ENCODE peak calls at places on chromosomes 1 and 21, in five cellular contexts. W is NCI-H1092 treated with DMSO at 0.1 percent for 48 hours, B is epithelial cell of prostate, E is NCI-H2081, J is iPS DF 19.7. F is an unnamed sample.

GRCh38 chr21:34781508-34781907 is 112.7 kb downstream of the CLIC6 start:
- DNase-seq in J (no peak), B (no peak), W (no peak), E (no peak), F (no peak)

GRCh38 chr1:178241057-178241456 is 147.2 kb downstream of the RASAL2 start:
- DNase-seq in J (no peak), E (no peak), W (no peak), B (no peak), F (no peak)

GRCh38 chr1:212677136-212677535 is 22.5 kb downstream of the BATF3 start:
- DNase-seq in B (no peak), W (no peak), J (no peak), E (no peak), F (no peak)

GRCh38 chr1:223444411-223444810 is 51.2 kb downstream of the CCDC185 start:
- DNase-seq in W (no peak), E (no peak), B (no peak), J (no peak), F (no peak)

GRCh38 chr1:37455516-37455915 is 18.9 kb upstream of the ZC3H12A start:
- DNase-seq in E (no peak), J (no peak), B (no peak), W (no peak), F (no peak)

GRCh38 chr1:247111636-247112478 is 7.7 kb upstream of the ZNF669 start:
- DNase-seq in J (no peak), E (peak; percentile 35), W (peak; percentile 23), B (no peak), F (no peak)

GRCh38 chr1:150507912-150508864 is at the start of gene ECM1:
- DNase-seq in E (no peak), B (no peak), J (no peak), W (no peak), F (no peak)

GRCh38 chr21:16302851-16303282 is 573.1 kb downstream of the USP25 start:
- DNase-seq in E (no peak), B (no peak), W (no peak), J (no peak), F (peak; percentile 46)

GRCh38 chr1:199742547-199742946 is 285.0 kb upstream of the NR5A2 start:
- DNase-seq in J (no peak), B (peak; percentile 86), W (no peak), E (no peak), F (peak; percentile 71)

GRCh38 chr21:38774152-38774551 is 31.6 kb upstream of the ETS2 start:
- DNase-seq in B (no peak), J (no peak), E (no peak), W (no peak), F (no peak)

GRCh38 chr1:30524840-30525617 is 198.4 kb downstream of the MATN1 start:
- DNase-seq in W (no peak), B (no peak), E (no peak), J (no peak), F (no peak)

GRCh38 chr1:2372551-2373490 is 18.5 kb downstream of the MORN1 start:
- DNase-seq in J (no peak), B (no peak), E (no peak), W (no peak), F (no peak)

GRCh38 chr1:20430355-20431290 is 55.4 kb downstream of the CAMK2N1 start:
- DNase-seq in E (no peak), J (no peak), W (peak; percentile 62), B (no peak), F (no peak)

GRCh38 chr21:42313501-42313969 is 1.7 kb downstream of the TFF3 start:
- DNase-seq in J (no peak), W (peak; percentile 68), B (no peak), E (peak; percentile 89), F (no peak)

GRCh38 chr21:32411366-32412161 is 942 bp upstream of the EVA1C start:
- DNase-seq in B (no peak), W (no peak), E (peak; percentile 72), J (no peak), F (no peak)

GRCh38 chr1:108747128-108747827 is 804 bp downstream of the STXBP3 start:
- DNase-seq in J (peak; percentile 5), E (peak; percentile 24), B (peak; percentile 60), W (peak; percentile 62), F (peak; percentile 46)

GRCh38 chr1:39666772-39667171 is 5.1 kb downstream of the NT5C1A start:
- DNase-seq in E (no peak), B (no peak), J (no peak), W (no peak), F (no peak)

GRCh38 chr1:109759513-109760334 is 4.0 kb downstream of the EPS8L3 start:
- DNase-seq in B (no peak), E (no peak), W (no peak), J (no peak), F (no peak)

F was measured in AG09309.